ENCODE peak calls at places on chromosomes 5 and 9, in five cellular contexts. One of them, this sample, is unnamed.

GRCh38 chr5:175590471-175590881 is 67.4 kb upstream of the HRH2 start:
- DNase-seq in A549: no peak
- DNase-seq in stomach: no peak
- DNase-seq in H1: no peak
- DNase-seq in sigmoid colon: no peak
- DNase-seq in this sample: no peak

GRCh38 chr5:136909906-136910305 is 544.6 kb upstream of the TRPC7 start:
- DNase-seq in sigmoid colon: no peak
- DNase-seq in stomach: no peak
- DNase-seq in H1: no peak
- DNase-seq in A549: no peak
- DNase-seq in this sample: no peak

GRCh38 chr5:11620172-11620571 is 284.1 kb downstream of the CTNND2 start:
- DNase-seq in A549: no peak
- DNase-seq in sigmoid colon: no peak
- DNase-seq in stomach: no peak
- DNase-seq in H1: no peak
- DNase-seq in this sample: no peak

GRCh38 chr9:78918976-78919375 is 622.1 kb downstream of the PSAT1 start:
- DNase-seq in sigmoid colon: no peak
- DNase-seq in A549: no peak
- DNase-seq in stomach: no peak
- DNase-seq in H1: no peak
- DNase-seq in this sample: no peak

GRCh38 chr5:137442660-137443059 is 56.5 kb downstream of the SPOCK1 start:
- DNase-seq in stomach: no peak
- DNase-seq in H1: no peak
- DNase-seq in sigmoid colon: no peak
- DNase-seq in A549: no peak
- DNase-seq in this sample: no peak

GRCh38 chr9:8560560-8561525 is 761.3 kb upstream of the DMAC1 start:
- DNase-seq in H1: no peak
- DNase-seq in A549: peak
- DNase-seq in stomach: no peak
- DNase-seq in sigmoid colon: no peak
- DNase-seq in this sample: no peak

GRCh38 chr5:56696900-56697299 is 118.4 kb upstream of the MAP3K1 start:
- DNase-seq in sigmoid colon: no peak
- DNase-seq in stomach: no peak
- DNase-seq in H1: no peak
- DNase-seq in A549: no peak
- DNase-seq in this sample: peak

GRCh38 chr9:112411626-112412027 is 31.7 kb downstream of the HSDL2 start:
- DNase-seq in A549: no peak
- DNase-seq in stomach: no peak
- DNase-seq in sigmoid colon: no peak
- DNase-seq in H1: no peak
- DNase-seq in this sample: no peak

GRCh38 chr9:127950513-127951210 is 13.0 kb upstream of the DPM2 start:
- DNase-seq in H1: no peak
- DNase-seq in A549: no peak
- DNase-seq in stomach: no peak
- DNase-seq in sigmoid colon: peak
- DNase-seq in this sample: no peak

GRCh38 chr5:169631360-169631759 is 5.7 kb upstream of the DOCK2 start:
- DNase-seq in H1: no peak
- DNase-seq in stomach: no peak
- DNase-seq in A549: no peak
- DNase-seq in sigmoid colon: no peak
- DNase-seq in this sample: no peak

GRCh38 chr5:169629847-169630548 is 7.1 kb upstream of the DOCK2 start:
- DNase-seq in sigmoid colon: no peak
- DNase-seq in H1: no peak
- DNase-seq in A549: peak
- DNase-seq in stomach: no peak
- DNase-seq in this sample: no peak

GRCh38 chr5:169628891-169629290 is 8.2 kb upstream of the DOCK2 start:
- DNase-seq in stomach: no peak
- DNase-seq in H1: no peak
- DNase-seq in A549: no peak
- DNase-seq in sigmoid colon: no peak
- DNase-seq in this sample: no peak

GRCh38 chr5:169626779-169627178 is 10.3 kb upstream of the DOCK2 start:
- DNase-seq in A549: peak
- DNase-seq in H1: no peak
- DNase-seq in stomach: no peak
- DNase-seq in sigmoid colon: no peak
- DNase-seq in this sample: no peak

DNA sequence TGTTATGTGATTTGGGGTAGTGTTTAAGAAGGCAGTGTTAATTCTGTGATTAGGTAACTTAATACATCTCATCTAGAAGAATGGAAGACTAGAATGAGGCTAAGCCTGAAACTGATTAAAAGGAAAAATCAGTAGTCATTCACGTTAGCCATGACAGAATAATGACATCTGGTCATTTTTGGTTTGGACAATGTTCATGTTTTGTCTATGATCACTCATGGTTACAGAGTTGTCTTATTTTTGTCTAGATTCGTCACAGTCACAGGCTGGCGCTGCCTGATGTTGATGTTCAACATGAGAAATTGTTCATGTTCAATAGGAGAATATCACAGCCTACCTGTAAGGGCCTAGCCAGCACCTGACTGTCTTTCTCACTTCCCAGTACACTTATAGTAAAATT is 9.5 kb upstream of the DOCK2 start:
- DNase-seq in H1: no peak
- DNase-seq in sigmoid colon: no peak
- DNase-seq in stomach: no peak
- DNase-seq in A549: no peak
- DNase-seq in this sample: no peak
- H3K27ac ChIP-seq in H1: no peak
- H3K27ac ChIP-seq in sigmoid colon: no peak
- H3K27ac ChIP-seq in stomach: no peak
- H3K27ac ChIP-seq in A549: no peak
- H3K27ac ChIP-seq in this sample: no peak

GRCh38 chr9:36985769-36986547 is 48.1 kb downstream of the PAX5 start:
- DNase-seq in stomach: no peak
- DNase-seq in A549: no peak
- DNase-seq in H1: no peak
- DNase-seq in sigmoid colon: no peak
- DNase-seq in this sample: no peak
- H3K4me3 ChIP-seq in stomach: peak
- H3K4me3 ChIP-seq in A549: no peak
- H3K4me3 ChIP-seq in H1: peak
- H3K4me3 ChIP-seq in sigmoid colon: no peak
- H3K4me3 ChIP-seq in this sample: no peak

DNA sequence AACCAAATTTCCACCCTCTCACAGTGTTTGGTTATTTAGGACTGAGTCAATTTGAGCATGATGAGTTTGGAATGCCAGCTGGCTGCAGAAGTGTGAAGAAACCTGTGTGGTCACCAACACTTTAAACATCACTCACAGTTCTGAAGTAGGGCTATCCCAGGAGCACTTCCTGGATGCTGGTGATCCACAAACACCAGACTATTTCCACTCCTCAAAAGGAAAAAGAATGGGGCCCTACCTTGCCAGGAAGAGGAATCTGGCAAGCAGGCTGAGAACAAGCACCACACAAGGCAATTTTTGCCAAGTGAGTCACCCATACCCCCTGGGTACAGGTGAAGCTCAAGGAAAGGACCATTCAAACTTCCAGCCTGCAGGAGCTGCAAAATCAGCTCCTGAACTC is 294.2 kb upstream of the PTGER4 start:
- DNase-seq in stomach: no peak
- DNase-seq in sigmoid colon: no peak
- DNase-seq in A549: peak
- DNase-seq in H1: peak
- DNase-seq in this sample: no peak
- TF ChIP-seq EP300 in stomach: no peak
- TF ChIP-seq EP300 in sigmoid colon: no peak
- TF ChIP-seq EP300 in A549: no peak
- TF ChIP-seq EP300 in H1: no peak
- TF ChIP-seq EP300 in this sample: no peak

DNA sequence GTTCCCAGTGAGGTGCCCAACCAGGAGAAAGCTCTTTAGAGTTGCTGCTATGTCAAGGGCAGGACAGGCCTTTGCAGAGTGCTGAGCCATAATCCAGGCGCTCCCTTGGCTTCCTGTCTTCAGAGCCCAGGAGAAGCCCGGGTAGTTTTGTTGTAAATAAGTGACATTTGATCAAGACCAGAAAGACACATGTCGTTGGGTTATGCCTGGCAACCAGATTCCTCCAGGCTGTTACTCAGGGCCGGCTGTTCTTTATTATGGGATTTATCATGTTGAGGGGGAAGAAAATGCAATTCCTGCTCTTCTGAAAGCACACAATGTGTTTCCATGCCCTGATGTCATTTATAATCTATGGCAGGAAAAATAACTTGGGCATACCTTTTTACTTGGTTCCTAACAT is 39.3 kb upstream of the SEMA4D start:
- DNase-seq in sigmoid colon: no peak
- DNase-seq in stomach: no peak
- DNase-seq in A549: no peak
- DNase-seq in H1: no peak
- DNase-seq in this sample: no peak
- H3K27ac ChIP-seq in sigmoid colon: no peak
- H3K27ac ChIP-seq in stomach: peak
- H3K27ac ChIP-seq in A549: no peak
- H3K27ac ChIP-seq in H1: no peak
- H3K27ac ChIP-seq in this sample: no peak

GRCh38 chr5:140363631-140364471 is 3.9 kb downstream of the SLC4A9 start:
- DNase-seq in sigmoid colon: no peak
- DNase-seq in H1: no peak
- DNase-seq in stomach: no peak
- DNase-seq in A549: no peak
- DNase-seq in this sample: no peak
- H3K4me3 ChIP-seq in sigmoid colon: peak
- H3K4me3 ChIP-seq in H1: peak
- H3K4me3 ChIP-seq in stomach: peak
- H3K4me3 ChIP-seq in A549: peak
- H3K4me3 ChIP-seq in this sample: no peak

GRCh38 chr9:4238522-4238921 is 61.3 kb downstream of the GLIS3 start:
- DNase-seq in stomach: no peak
- DNase-seq in sigmoid colon: no peak
- DNase-seq in A549: no peak
- DNase-seq in H1: no peak
- DNase-seq in this sample: no peak
- TF ChIP-seq EP300 in stomach: no peak
- TF ChIP-seq EP300 in sigmoid colon: no peak
- TF ChIP-seq EP300 in A549: no peak
- TF ChIP-seq EP300 in H1: no peak
- TF ChIP-seq EP300 in this sample: no peak

DNA sequence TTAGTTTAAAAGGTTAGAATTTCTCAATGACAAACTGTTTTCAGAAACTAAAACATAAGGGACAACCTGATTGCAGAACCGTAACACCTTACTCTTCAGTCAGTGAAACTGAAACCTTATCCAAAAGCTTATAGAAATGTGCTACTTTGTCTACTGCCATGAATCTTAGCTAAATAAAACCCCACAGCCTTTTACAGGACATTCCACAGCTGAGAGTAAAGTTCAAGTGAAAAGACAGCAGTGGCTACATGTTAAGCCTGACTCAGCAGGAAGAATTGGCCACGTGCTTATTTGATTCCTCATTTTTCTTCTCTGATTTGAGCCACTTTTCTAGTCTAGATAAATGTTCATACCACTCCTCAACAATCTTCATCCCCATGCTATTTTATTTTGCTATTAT is 278.7 kb upstream of the ISL1 start:
- DNase-seq in H1: no peak
- DNase-seq in stomach: no peak
- DNase-seq in A549: no peak
- DNase-seq in sigmoid colon: no peak
- DNase-seq in this sample: no peak
- H3K27ac ChIP-seq in H1: no peak
- H3K27ac ChIP-seq in stomach: no peak
- H3K27ac ChIP-seq in A549: no peak
- H3K27ac ChIP-seq in sigmoid colon: no peak
- H3K27ac ChIP-seq in this sample: no peak